ENCODE peak calls at places on chromosomes 4 and X, in eight cellular contexts. P is fibroblast of lung; Q is T-helper 9 cell; E is COR-L47; K is stimulated activated CD4-positive, alpha-beta T cell treated with anti-CD3 and anti-CD28 coated beads, Interleukin-12 subunit alpha, Interleukin-12 subunit beta, amount 100 ng/mL, for 48 hours; J is activated T-cell treated with anti-CD3 and anti-CD28 coated beads for 48 hours; L is amniotic stem cell; X is NCI-H2029 treated with DMSO at 0.1 percent for 48 hours. B is an unnamed sample.

GRCh38 chrX:50838820-50839600 is 25.0 kb upstream of the SHROOM4 start:
- DNase-seq in P (peak), Q (no peak), E (no peak), K (no peak), J (no peak), L (no peak), X (no peak), B (no peak)

GRCh38 chr4:2295535-2296442 is 33.9 kb upstream of the MXD4 start:
- DNase-seq in P (no peak), Q (no peak), E (no peak), K (no peak), J (no peak), L (no peak), X (no peak), B (no peak)

GRCh38 chrX:46686003-46686645 is 72.8 kb downstream of the SLC9A7 start:
- DNase-seq in P (peak), Q (peak), E (peak), K (no peak), J (no peak), L (no peak), X (no peak), B (no peak)

GRCh38 chr4:118557298-118557851 is 127.8 kb upstream of the METTL14 start:
- DNase-seq in P (peak), Q (no peak), E (peak), K (no peak), J (no peak), L (peak), X (peak), B (no peak)

GRCh38 chrX:413322-414201 is 26.9 kb upstream of the PPP2R3B start:
- DNase-seq in P (no peak), Q (no peak), E (no peak), K (no peak), J (no peak), L (no peak), X (no peak), B (no peak)

GRCh38 chr4:55087016-55087929 is 38.1 kb downstream of the KDR start:
- DNase-seq in P (peak), Q (no peak), E (no peak), K (no peak), J (no peak), L (no peak), X (no peak), B (no peak)

GRCh38 chrX:52271212-52271611 is 86.5 kb downstream of the MAGED4 start:
- DNase-seq in P (peak), Q (no peak), E (no peak), K (no peak), J (no peak), L (no peak), X (no peak), B (no peak)

GRCh38 chr4:102757681-102758080 is 3.1 kb downstream of the MANBA start:
- DNase-seq in P (no peak), Q (no peak), E (no peak), K (no peak), J (no peak), L (no peak), X (no peak), B (no peak)

GRCh38 chr4:152065545-152065944 is 304.7 kb upstream of the GATB start:
- DNase-seq in P (no peak), Q (no peak), E (no peak), K (no peak), J (no peak), L (no peak), X (no peak), B (no peak)

GRCh38 chrX:15789979-15790765 is at the start of gene ZRSR2:
- DNase-seq in P (peak), Q (peak), E (peak), K (peak), J (peak), L (peak), X (no peak), B (peak)

GRCh38 chr4:67922697-67923096 is 38.9 kb upstream of the TMPRSS11D start:
- DNase-seq in P (no peak), Q (no peak), E (no peak), K (no peak), J (no peak), L (no peak), X (no peak), B (no peak)

GRCh38 chr4:21656832-21657231 is 291.7 kb downstream of the KCNIP4 start:
- DNase-seq in P (peak), Q (no peak), E (no peak), K (no peak), J (no peak), L (no peak), X (no peak), B (no peak)

GRCh38 chr4:119692001-119692400 is 63.4 kb upstream of the PDE5A start:
- DNase-seq in P (peak), Q (no peak), E (no peak), K (no peak), J (no peak), L (peak), X (no peak), B (no peak)

GRCh38 chr4:86496094-86497060 is 97.7 kb upstream of the PTPN13 start:
- DNase-seq in P (peak), Q (peak), E (peak), K (no peak), J (peak), L (peak), X (no peak), B (no peak)

GRCh38 chr4:133594246-133595207 is 445.4 kb downstream of the PCDH10 start:
- DNase-seq in P (peak), Q (no peak), E (no peak), K (no peak), J (no peak), L (peak), X (no peak), B (no peak)

GRCh38 chrX:79530310-79531108 is 163.4 kb upstream of the ITM2A start:
- DNase-seq in P (no peak), Q (no peak), E (no peak), K (no peak), J (no peak), L (no peak), X (no peak), B (no peak)

GRCh38 chrX:4762196-4762595 is 1048.7 kb upstream of the PRKX start:
- DNase-seq in P (no peak), Q (no peak), E (no peak), K (no peak), J (no peak), L (no peak), X (no peak), B (no peak)

GRCh38 chr4:182929296-182929695 is 12.1 kb upstream of the DCTD start:
- DNase-seq in P (peak), Q (no peak), E (no peak), K (no peak), J (no peak), L (peak), X (no peak), B (no peak)

GRCh38 chr4:103011378-103012025 is 8.0 kb downstream of the SLC9B1 start:
- DNase-seq in P (peak), Q (no peak), E (no peak), K (no peak), J (no peak), L (no peak), X (no peak), B (no peak)

GRCh38 chr4:84971319-84971932 is 4.9 kb upstream of the WDFY3 start:
- DNase-seq in P (peak), Q (no peak), E (peak), K (no peak), J (no peak), L (peak), X (peak), B (no peak)

GRCh38 chr4:7727727-7728126 is 211.9 kb downstream of the AFAP1 start:
- DNase-seq in P (peak), Q (no peak), E (no peak), K (no peak), J (no peak), L (no peak), X (no peak), B (no peak)

GRCh38 chrX:137573356-137574101 is 7.6 kb downstream of the ZIC3 start:
- DNase-seq in P (no peak), Q (no peak), E (no peak), K (no peak), J (no peak), L (no peak), X (no peak), B (no peak)

GRCh38 chr4:118352843-118353373 is at the start of gene PRSS12:
- DNase-seq in P (peak), Q (peak), E (peak), K (peak), J (peak), L (peak), X (no peak), B (no peak)

GRCh38 chr4:137510866-137511265 is 21.4 kb downstream of the PCDH18 start:
- DNase-seq in P (peak), Q (no peak), E (no peak), K (no peak), J (no peak), L (peak), X (peak), B (peak)

GRCh38 chr4:145904413-145905177 is 34.0 kb downstream of the ZNF827 start:
- DNase-seq in P (no peak), Q (no peak), E (no peak), K (no peak), J (no peak), L (no peak), X (peak), B (no peak)

GRCh38 chr4:187633245-187633644 is 362.3 kb upstream of the ZFP42 start:
- DNase-seq in P (no peak), Q (no peak), E (no peak), K (no peak), J (no peak), L (no peak), X (no peak), B (no peak)

GRCh38 chr4:184805462-184806245 is 20.1 kb downstream of the ACSL1 start:
- DNase-seq in P (peak), Q (no peak), E (no peak), K (no peak), J (no peak), L (no peak), X (peak), B (no peak)

GRCh38 chr4:37517326-37517725 is 168.8 kb downstream of the RELL1 start:
- DNase-seq in P (no peak), Q (no peak), E (no peak), K (no peak), J (no peak), L (no peak), X (no peak), B (no peak)

GRCh38 chrX:50615570-50616158 is 145.0 kb upstream of the DGKK start:
- DNase-seq in P (no peak), Q (no peak), E (no peak), K (no peak), J (no peak), L (no peak), X (no peak), B (no peak)

GRCh38 chr4:146336413-146336807 is 122.1 kb downstream of the REELD1 start:
- DNase-seq in P (peak), Q (no peak), E (peak), K (no peak), J (no peak), L (no peak), X (no peak), B (no peak)

GRCh38 chrX:15405846-15406245 is 21.6 kb upstream of the VEGFD start:
- DNase-seq in P (peak), Q (no peak), E (no peak), K (no peak), J (no peak), L (no peak), X (no peak), B (no peak)

GRCh38 chr4:156377036-156377700 is 423.5 kb upstream of the CTSO start:
- DNase-seq in P (peak), Q (no peak), E (no peak), K (no peak), J (no peak), L (no peak), X (no peak), B (no peak)

B was measured in smooth muscle cell of the brain vasculature.